ENCODE peak calls at places on chromosome 15, in six cellular contexts. B is GM13976, M is spleen, G is coronary artery, Q is MCF 10A, J is left lung. R is an unnamed sample.

GRCh38 chr15:98734472-98735284 is 86.3 kb downstream of the IGF1R start:
- DNase-seq in M (no peak), G (no peak), B (no peak), Q (peak; percentile 32), J (no peak), R (no peak)

GRCh38 chr15:33309602-33310276 is 1.0 kb upstream of the RYR3 start:
- DNase-seq in J (no peak), Q (no peak), B (peak; percentile 36), M (no peak), G (no peak), R (no peak)

GRCh38 chr15:44781128-44781810 is 44.9 kb downstream of the TRIM69 start:
- DNase-seq in G (no peak), Q (no peak), B (no peak), M (no peak), J (no peak), R (no peak)

GRCh38 chr15:39787479-39787878 is 4.8 kb upstream of the FSIP1 start:
- DNase-seq in B (no peak), Q (no peak), J (no peak), M (no peak), G (no peak), R (no peak)

GRCh38 chr15:101676965-101677364 is 24.8 kb upstream of the TM2D3 start:
- DNase-seq in G (no peak), B (no peak), M (no peak), J (no peak), Q (no peak), R (no peak)

GRCh38 chr15:52278636-52279367 is 16.8 kb downstream of the MYO5C start:
- DNase-seq in G (no peak), B (no peak), J (no peak), Q (no peak), M (no peak), R (no peak)

GRCh38 chr15:38536201-38536676 is 28.4 kb downstream of the RASGRP1 start:
- DNase-seq in Q (no peak), M (no peak), B (no peak), G (no peak), J (no peak), R (no peak)

GRCh38 chr15:25701716-25702465 is 161.2 kb downstream of the ATP10A start:
- DNase-seq in J (no peak), M (peak; percentile 61), B (no peak), Q (no peak), G (no peak), R (no peak)

GRCh38 chr15:52566889-52567288 is 1.9 kb downstream of the ARPP19 start:
- DNase-seq in M (no peak), Q (no peak), B (no peak), J (no peak), G (no peak), R (no peak)

GRCh38 chr15:77568960-77569646 is 63.6 kb downstream of the LINGO1 start:
- DNase-seq in B (no peak), Q (no peak), G (no peak), M (no peak), J (no peak), R (no peak)

GRCh38 chr15:66719471-66719870 is 17.4 kb downstream of the SMAD6 start:
- DNase-seq in Q (no peak), G (peak; percentile 73), J (no peak), B (no peak), M (no peak), R (no peak)

GRCh38 chr15:87267798-87268197 is 988.7 kb downstream of the NTRK3 start:
- DNase-seq in M (no peak), J (no peak), B (no peak), G (no peak), Q (peak; percentile 69), R (no peak)

GRCh38 chr15:78437107-78437761 is 782 bp upstream of the IREB2 start:
- DNase-seq in B (peak; percentile 57), J (no peak), Q (no peak), G (no peak), M (no peak), R (no peak)

GRCh38 chr15:78077053-78077859 is at the start of gene TBC1D2B:
- DNase-seq in G (no peak), J (peak; percentile 73), M (peak; percentile 94), B (peak; percentile 86), Q (peak; percentile 41), R (peak; percentile 76)

GRCh38 chr15:31867536-31868442 is 162.5 kb upstream of the CHRNA7 start:
- DNase-seq in Q (peak; percentile 65), J (no peak), B (peak; percentile 71), M (peak; percentile 84), G (no peak), R (no peak)

GRCh38 chr15:81068516-81068915 is 65.6 kb upstream of the CFAP161 start:
- DNase-seq in B (no peak), Q (no peak), G (no peak), M (no peak), J (no peak), R (no peak)

GRCh38 chr15:61155741-61156700 is 73.1 kb downstream of the RORA start:
- DNase-seq in M (no peak), J (no peak), G (no peak), B (no peak), Q (peak; percentile 48), R (no peak)

GRCh38 chr15:101391981-101392566 is 97.0 kb upstream of the SNRPA1 start:
- DNase-seq in B (no peak), G (no peak), Q (no peak), J (no peak), M (no peak), R (no peak)

GRCh38 chr15:96276438-96277210 is 53.9 kb upstream of the NR2F2 start:
- DNase-seq in M (no peak), J (no peak), Q (peak; percentile 9), G (no peak), B (no peak), R (no peak)

GRCh38 chr15:60087561-60087960 is 83.5 kb downstream of the FOXB1 start:
- DNase-seq in G (no peak), J (no peak), M (no peak), B (no peak), Q (no peak), R (no peak)

GRCh38 chr15:90665288-90666134 is 51.6 kb upstream of the BLM start:
- DNase-seq in J (peak; percentile 78), G (peak; percentile 71), M (peak; percentile 90), Q (peak; percentile 68), B (peak; percentile 83), R (no peak)

GRCh38 chr15:82979726-82980125 is 6.3 kb upstream of the RAMAC start:
- DNase-seq in J (no peak), M (no peak), G (no peak), Q (no peak), B (no peak), R (no peak)

DNA sequence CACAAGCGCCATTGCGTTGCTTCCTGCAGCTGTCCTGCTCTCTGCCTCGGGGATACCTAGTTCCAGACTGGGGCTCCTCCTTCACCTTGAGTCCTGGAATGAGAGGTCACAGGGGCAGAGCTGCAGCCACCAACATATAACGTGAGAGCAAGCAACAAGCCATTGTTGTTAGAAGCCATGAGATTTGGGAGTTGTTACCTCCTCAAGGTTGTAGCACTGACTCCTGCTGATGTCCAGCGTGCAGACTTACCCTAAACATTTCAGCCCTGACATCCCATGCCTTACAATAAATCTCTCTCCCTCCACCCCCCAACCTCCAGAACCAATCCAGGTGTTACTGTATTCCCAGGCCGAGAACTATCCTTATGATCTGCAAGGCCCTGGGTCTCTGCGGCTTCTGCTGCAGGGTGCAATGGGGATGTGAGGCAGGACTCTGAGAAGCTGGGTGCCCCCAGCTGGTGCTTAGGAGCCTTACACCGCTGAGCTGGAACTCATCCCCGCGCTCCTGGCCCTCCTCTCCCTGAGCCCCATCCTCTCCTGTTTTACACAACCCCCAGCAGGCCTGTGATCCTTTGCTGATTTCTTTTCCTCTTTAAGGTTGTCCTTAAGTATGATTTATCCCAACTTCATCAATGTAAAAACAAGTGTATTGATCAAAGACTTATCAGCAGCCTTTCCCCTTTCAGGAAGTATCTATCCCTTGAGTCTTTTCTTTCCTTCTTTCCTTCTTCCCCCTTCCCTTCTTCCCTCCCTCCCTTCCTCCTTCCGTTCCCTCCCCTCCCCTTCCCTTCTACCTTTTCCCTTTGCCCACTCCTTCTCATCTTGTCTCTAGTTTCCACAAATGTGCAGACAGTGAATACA is 84.2 kb upstream of the ABHD2 start:
- DNase-seq in B (peak; percentile 45), Q (peak; percentile 27), M (no peak), J (no peak), G (no peak), R (no peak)
- TF ChIP-seq CTCF in B (no peak), Q (peak; percentile 9), M (no peak), J (peak; percentile 13), G (peak; percentile 16), R (peak; percentile 58)

DNA sequence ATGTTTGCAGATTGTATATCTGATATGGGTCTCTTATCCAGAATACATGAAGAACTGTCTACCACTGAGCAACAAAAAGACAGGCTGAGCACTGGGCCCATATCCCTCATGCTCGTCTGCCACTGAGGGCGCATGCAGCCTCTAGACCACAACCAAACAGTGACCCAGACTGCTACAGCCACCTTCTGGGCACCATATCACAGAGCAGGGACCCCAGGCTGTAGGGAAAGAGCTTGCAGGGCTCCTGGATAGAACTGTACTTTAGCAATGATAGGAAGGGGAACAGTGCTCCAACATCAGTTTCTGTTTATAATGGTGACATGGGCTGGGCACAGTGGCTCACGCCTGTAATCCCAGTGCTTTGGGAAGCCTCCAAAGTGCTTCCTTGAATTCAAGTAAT is 40.2 kb upstream of the TMEM87A start:
- DNase-seq in M (no peak), Q (no peak), J (no peak), B (no peak), G (no peak), R (no peak)
- TF ChIP-seq CTCF in M (no peak), Q (no peak), J (no peak), B (no peak), G (no peak), R (no peak)

DNA sequence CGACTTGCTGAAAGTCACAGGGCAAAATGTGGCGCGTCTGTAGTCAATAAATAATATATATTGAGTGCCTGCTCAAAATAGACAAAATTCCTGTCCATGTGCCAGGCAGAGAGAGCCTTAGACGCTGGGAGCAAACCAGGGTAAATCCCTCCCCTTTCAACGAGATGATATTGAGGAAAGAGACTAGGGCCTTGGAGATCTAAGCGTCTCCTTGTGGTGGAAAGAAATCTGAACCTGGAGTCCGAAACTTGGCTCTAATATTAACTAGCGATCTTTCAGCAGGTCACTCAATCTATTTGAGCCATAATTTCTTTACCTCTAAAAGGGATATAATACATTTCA is 348 bp upstream of the DPP8 start:
- DNase-seq in B (no peak), M (no peak), Q (no peak), G (no peak), J (no peak), R (no peak)
- TF ChIP-seq CTCF in B (no peak), M (no peak), Q (no peak), G (no peak), J (no peak), R (no peak)

GRCh38 chr15:72382146-72382545 is 6.3 kb upstream of the HEXA start:
- DNase-seq in J (no peak), B (no peak), M (no peak), Q (peak; percentile 9), G (no peak), R (no peak)
- TF ChIP-seq CTCF in J (no peak), B (no peak), M (no peak), Q (no peak), G (no peak), R (peak; percentile 37)